ENCODE peak calls at places on chromosomes 16 and 17, in ten cellular contexts. P is esophagus squamous epithelium, M is neural progenitor cell, Y is glutamatergic neuron, G is cardiac muscle cell, L is GM13977, E is upper lobe of right lung, O is sigmoid colon, U is AG04449, N is ascending aorta. K is an unnamed sample.

GRCh38 chr16:19644877-19645276 is 73.2 kb downstream of the KNOP1 start:
- DNase-seq in M (no peak), P (no peak), U (no peak), N (no peak), G (no peak), O (peak), Y (peak), L (no peak), E (no peak), K (no peak)

GRCh38 chr17:56292010-56292409 is 138.7 kb downstream of the ANKFN1 start:
- DNase-seq in O (no peak), G (no peak), U (peak), P (no peak), E (no peak), N (no peak), L (no peak), Y (no peak), M (no peak), K (no peak)

GRCh38 chr16:14569213-14569612 is 60.8 kb downstream of the PARN start:
- DNase-seq in E (no peak), M (no peak), Y (no peak), L (no peak), U (no peak), N (no peak), G (no peak), O (no peak), P (no peak), K (no peak)

GRCh38 chr17:2266045-2266864 is 37.3 kb downstream of the SMG6 start:
- DNase-seq in P (no peak), G (no peak), E (no peak), Y (no peak), M (no peak), U (no peak), O (no peak), N (peak), L (peak), K (peak)

GRCh38 chr17:31525801-31526549 is 134.5 kb downstream of the RAB11FIP4 start:
- DNase-seq in Y (peak), N (no peak), M (peak), O (no peak), U (no peak), P (no peak), G (no peak), E (no peak), L (peak), K (no peak)

GRCh38 chr17:17375826-17376225 is 72.7 kb downstream of the NT5M start:
- DNase-seq in O (no peak), U (no peak), P (no peak), M (no peak), L (no peak), N (no peak), E (no peak), Y (no peak), G (no peak), K (no peak)

GRCh38 chr17:5630434-5630833 is 46.1 kb upstream of the NLRP1 start:
- DNase-seq in Y (no peak), P (no peak), N (no peak), U (peak), M (no peak), O (no peak), L (no peak), G (no peak), E (no peak), K (no peak)

GRCh38 chr17:29165800-29166506 is 14.2 kb downstream of the MYO18A start:
- DNase-seq in L (no peak), E (no peak), Y (no peak), N (no peak), U (no peak), G (no peak), O (no peak), M (no peak), P (no peak), K (no peak)

GRCh38 chr16:9094008-9094846 is 2.8 kb downstream of the HAPSTR1 start:
- DNase-seq in M (no peak), O (no peak), G (no peak), N (no peak), L (no peak), P (no peak), Y (no peak), U (no peak), E (no peak), K (no peak)

GRCh38 chr16:71895679-71896385 is 501 bp downstream of the IST1 start:
- DNase-seq in M (peak), E (peak), G (peak), P (no peak), Y (peak), L (peak), O (peak), N (no peak), U (no peak), K (no peak)

GRCh38 chr17:80663783-80664206 is 119.2 kb downstream of the RPTOR start:
- DNase-seq in U (no peak), E (no peak), G (no peak), Y (no peak), L (no peak), N (no peak), O (peak), P (no peak), M (no peak), K (no peak)

GRCh38 chr17:38809828-38810227 is 10.5 kb upstream of the PIP4K2B start:
- DNase-seq in E (no peak), U (no peak), L (no peak), N (no peak), P (no peak), O (no peak), G (no peak), M (no peak), Y (no peak), K (no peak)

GRCh38 chr17:66739553-66739952 is 95.4 kb upstream of the CACNG5 start:
- DNase-seq in L (no peak), Y (no peak), G (no peak), O (peak), E (no peak), P (no peak), U (no peak), N (no peak), M (no peak), K (no peak)

GRCh38 chr17:60311936-60312335 is 80.0 kb downstream of the USP32 start:
- DNase-seq in N (no peak), Y (no peak), E (no peak), M (no peak), L (no peak), G (no peak), O (no peak), U (no peak), P (no peak), K (no peak)

GRCh38 chr16:29663020-29663828 is at the start of gene SPN:
- DNase-seq in M (no peak), O (no peak), E (peak), U (no peak), N (no peak), L (peak), G (peak), Y (no peak), P (no peak), K (no peak)

GRCh38 chr17:76497979-76498885 is 3.0 kb downstream of the RHBDF2 start:
- DNase-seq in P (no peak), N (peak), Y (peak), G (peak), L (no peak), E (peak), M (peak), O (peak), U (no peak), K (no peak)

GRCh38 chr17:3030096-3030495 is 33.3 kb downstream of the OR1D5 start:
- DNase-seq in Y (no peak), G (no peak), P (no peak), N (no peak), U (no peak), E (no peak), O (no peak), M (no peak), L (no peak), K (no peak)

GRCh38 chr17:60766778-60767190 is 89.1 kb downstream of the BCAS3 start:
- DNase-seq in O (no peak), M (no peak), P (no peak), U (no peak), G (no peak), E (no peak), N (no peak), L (no peak), Y (no peak), K (no peak)

GRCh38 chr16:68658258-68658973 is 13.3 kb downstream of the CDH3 start:
- DNase-seq in U (peak), N (no peak), L (no peak), E (peak), P (no peak), Y (no peak), G (peak), M (peak), O (no peak), K (no peak)

GRCh38 chr16:75053791-75054555 is 55.1 kb downstream of the ZNRF1 start:
- DNase-seq in O (peak), M (no peak), E (no peak), L (no peak), U (no peak), Y (no peak), G (no peak), N (no peak), P (no peak), K (no peak)

GRCh38 chr17:55442953-55443683 is 21.5 kb upstream of the MMD start:
- DNase-seq in E (no peak), G (no peak), N (no peak), Y (no peak), M (no peak), L (no peak), P (no peak), O (peak), U (no peak), K (no peak)

GRCh38 chr17:5785343-5785742 is 201.0 kb upstream of the NLRP1 start:
- DNase-seq in O (no peak), L (peak), E (no peak), M (no peak), N (no peak), U (no peak), Y (no peak), P (no peak), G (no peak), K (no peak)

DNA sequence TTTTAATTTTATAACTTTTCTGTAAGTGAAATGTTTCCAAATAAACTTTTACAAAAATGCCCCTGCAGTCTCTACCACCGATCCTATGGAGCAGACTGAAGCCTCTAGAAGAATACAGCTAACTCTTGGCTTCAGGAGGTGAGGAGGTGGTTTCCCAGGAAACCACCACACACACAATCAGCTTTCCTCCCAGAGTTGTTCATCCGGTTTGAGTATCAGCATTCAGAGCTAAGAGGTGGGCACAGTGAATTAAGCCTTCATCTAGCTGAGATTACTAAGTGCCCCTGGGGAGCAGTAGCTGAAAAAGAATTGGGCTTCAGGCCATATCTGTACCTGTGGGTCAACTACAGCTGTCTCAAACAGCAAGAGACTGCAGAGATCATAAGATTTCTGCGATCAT is 139.7 kb downstream of the AATF start:
- DNase-seq in L (peak), U (no peak), P (no peak), E (no peak), O (no peak), M (no peak), Y (no peak), N (no peak), G (no peak), K (no peak)
- TF ChIP-seq CTCF in L (no peak), U (no peak), P (no peak), E (no peak), O (no peak), M (no peak), Y (no peak), N (no peak), G (no peak), K (no peak)

GRCh38 chr16:22813223-22813945 is 578 bp upstream of the HS3ST2 start:
- DNase-seq in U (no peak), N (no peak), E (peak), L (peak), G (peak), P (no peak), M (peak), Y (peak), O (peak), K (no peak)

GRCh38 chr16:22816475-22816874 is 2.5 kb downstream of the HS3ST2 start:
- DNase-seq in L (no peak), U (no peak), P (no peak), Y (no peak), G (no peak), M (no peak), O (no peak), N (no peak), E (no peak), K (no peak)

GRCh38 chr16:22814330-22815105 is 556 bp downstream of the HS3ST2 start:
- DNase-seq in L (no peak), P (no peak), U (no peak), N (no peak), G (no peak), E (no peak), Y (peak), M (peak), O (no peak), K (no peak)

GRCh38 chr16:22815863-22816262 is 1.9 kb downstream of the HS3ST2 start:
- DNase-seq in O (no peak), M (no peak), N (no peak), E (no peak), Y (no peak), P (no peak), L (no peak), G (no peak), U (no peak), K (no peak)

DNA sequence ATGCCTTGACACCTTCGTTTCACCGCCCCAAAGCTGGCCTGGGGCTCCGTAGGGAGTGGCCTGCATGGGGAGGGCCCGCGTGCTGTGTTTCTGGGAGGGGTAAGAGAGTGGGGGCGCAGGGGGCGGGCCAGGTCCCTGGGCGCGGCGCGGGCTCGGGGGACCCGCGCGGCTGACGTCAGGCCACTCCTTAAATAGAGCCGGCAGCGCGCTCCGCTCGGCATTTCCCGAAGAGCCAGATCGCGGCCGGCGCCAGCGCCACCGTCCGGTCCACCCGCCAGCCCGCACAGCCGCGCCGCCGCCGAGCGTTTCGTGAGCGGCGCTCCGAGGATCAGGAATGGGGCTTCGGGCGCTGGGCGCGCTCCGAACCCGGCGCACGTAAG is at the start of gene HS3ST2:
- DNase-seq in Y (peak), E (peak), M (peak), N (no peak), L (peak), P (no peak), U (no peak), O (peak), G (peak), K (no peak)
- TF ChIP-seq CTCF in Y (no peak), E (peak), M (peak), N (peak), L (no peak), P (peak), U (no peak), O (no peak), G (no peak), K (no peak)

GRCh38 chr17:36823850-36824677 is 113.2 kb upstream of the LHX1 start:
- DNase-seq in Y (no peak), M (no peak), P (no peak), U (no peak), L (no peak), G (no peak), O (no peak), E (no peak), N (no peak), K (no peak)
- TF ChIP-seq CTCF in Y (no peak), M (no peak), P (no peak), U (no peak), L (no peak), G (no peak), O (no peak), E (no peak), N (no peak), K (no peak)

DNA sequence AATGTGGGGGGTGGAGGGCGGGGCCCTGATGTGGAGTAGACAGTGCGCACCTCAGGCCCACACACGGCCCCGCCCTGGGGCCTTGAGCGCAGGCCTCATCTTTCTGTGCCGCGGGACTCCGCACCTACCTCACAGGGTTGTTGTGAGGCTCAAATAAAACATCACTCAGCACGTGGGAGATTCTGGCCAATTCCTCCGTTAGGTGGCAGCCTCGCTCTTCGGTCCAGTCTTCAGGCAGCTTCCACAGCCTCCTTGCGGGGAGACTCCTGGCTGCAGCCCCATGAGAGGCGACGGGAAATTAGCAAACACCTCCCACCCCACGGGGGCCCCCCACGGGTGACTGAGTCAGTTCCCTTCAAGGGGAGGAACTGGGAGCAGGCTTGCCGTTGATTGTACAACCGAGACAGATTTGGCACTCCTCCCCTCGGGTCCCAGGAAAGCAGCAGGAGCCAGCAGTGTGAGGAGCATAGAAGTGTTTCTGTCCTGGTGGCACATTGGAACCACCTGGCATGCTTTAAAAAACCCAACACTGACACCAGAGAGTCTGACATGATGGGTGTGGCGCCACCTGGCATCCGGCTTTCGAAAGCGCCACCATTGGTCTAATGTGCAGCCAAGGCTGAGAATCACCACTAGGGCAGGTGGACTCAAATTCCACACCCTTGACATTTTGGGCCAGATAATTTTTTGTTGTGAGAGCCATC is 7.6 kb downstream of the MRM1 start:
- DNase-seq in U (no peak), E (no peak), G (peak), P (no peak), L (no peak), Y (peak), O (no peak), N (no peak), M (peak), K (no peak)
- TF ChIP-seq CTCF in U (peak), E (no peak), G (peak), P (peak), L (peak), Y (peak), O (peak), N (peak), M (peak), K (peak)

DNA sequence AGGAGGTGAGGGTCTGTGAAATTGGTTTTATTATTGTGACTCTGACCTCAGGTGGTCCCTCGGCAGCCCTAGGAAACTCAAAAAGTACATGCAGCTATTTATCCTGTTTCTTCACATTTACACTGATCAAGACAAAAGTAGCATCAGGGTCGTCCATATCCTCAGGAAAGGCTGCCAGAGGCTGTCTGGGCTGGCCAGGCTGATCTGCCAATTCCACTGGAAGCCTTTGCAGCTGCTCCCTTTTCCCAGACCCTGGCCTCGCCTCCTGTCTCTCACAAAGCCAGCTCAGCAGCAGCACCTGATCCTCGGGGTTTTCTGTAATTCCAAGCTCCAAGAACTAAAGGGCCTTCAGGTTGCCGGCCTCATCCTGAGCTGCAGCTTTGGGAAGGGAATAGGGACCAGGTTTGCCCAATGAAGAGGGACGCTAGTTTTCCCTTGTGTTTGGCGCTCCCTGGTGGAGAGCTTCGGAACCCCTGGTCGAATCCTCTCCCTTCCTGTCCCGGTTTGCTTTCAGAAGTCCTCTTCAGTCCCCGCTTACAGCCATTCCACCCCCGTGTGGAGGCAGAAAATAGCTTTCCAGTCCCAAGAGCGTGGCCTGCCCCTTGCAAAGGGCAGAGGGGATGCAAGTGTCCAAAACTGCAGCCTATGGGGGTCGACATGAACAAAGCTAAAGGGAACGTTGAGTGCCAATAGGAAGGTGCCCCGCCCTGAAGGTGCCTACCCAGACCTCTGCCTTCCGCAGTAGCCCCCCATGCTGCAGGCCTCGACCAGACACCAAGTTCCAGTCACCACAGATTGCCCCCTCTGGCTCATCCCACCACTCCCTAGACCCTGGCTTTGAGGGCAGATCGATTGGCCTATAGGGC is 13.4 kb downstream of the MFSD6L start:
- DNase-seq in M (peak), U (no peak), L (peak), E (peak), Y (peak), N (peak), P (no peak), G (peak), O (peak), K (no peak)
- TF ChIP-seq CTCF in M (peak), U (peak), L (peak), E (peak), Y (peak), N (peak), P (peak), G (peak), O (peak), K (peak)

DNA sequence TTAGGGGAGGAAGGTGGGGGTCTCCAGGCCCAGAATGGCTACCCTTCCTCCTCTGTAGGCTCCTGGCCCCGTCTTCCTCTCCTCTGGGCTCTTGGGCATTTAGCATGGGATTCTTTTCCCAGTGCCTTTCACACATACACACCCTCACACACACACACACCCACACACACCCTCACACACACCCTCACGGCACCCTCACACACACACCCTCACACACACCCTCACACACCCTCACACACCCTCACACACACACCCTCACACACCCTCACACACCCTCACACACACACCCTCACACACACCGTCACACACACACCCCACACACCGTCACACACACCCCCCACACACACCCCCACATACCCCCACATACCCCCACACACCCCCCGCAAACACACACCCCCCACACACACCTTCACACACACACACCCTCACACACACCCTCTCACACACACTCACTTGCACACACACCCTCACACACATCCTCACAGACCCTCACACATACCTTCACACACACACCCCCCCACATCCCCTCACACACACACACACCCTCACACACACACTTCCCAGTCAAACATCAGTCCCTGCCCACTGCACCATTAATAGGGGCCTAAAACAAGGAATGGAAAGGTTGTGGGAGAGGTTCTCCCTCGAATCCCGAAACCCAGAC is 845 bp downstream of the SGCA start:
- DNase-seq in Y (no peak), M (no peak), U (no peak), E (no peak), P (no peak), O (no peak), L (no peak), N (no peak), G (no peak), K (no peak)
- TF ChIP-seq CTCF in Y (no peak), M (no peak), U (no peak), E (no peak), P (no peak), O (no peak), L (no peak), N (no peak), G (no peak), K (no peak)